ENCODE peak calls at places on chromosomes 1 and 21, in five cellular contexts. One of them, this sample, is unnamed.

GRCh38 chr1:84121360-84121759 is 22.7 kb upstream of the PRKACB start:
- DNase-seq in lung: no peak
- DNase-seq in LoVo: no peak
- DNase-seq in stimulated activated CD8-positive, alpha-beta memory T cell treated with anti-CD3 and anti-CD28 coated beads, Interleukin-2, amount 100 ng/mL, for 48 hours: no peak
- DNase-seq in T-helper 17 cell: no peak
- DNase-seq in this sample: no peak

GRCh38 chr1:240401721-240402120 is 210.2 kb downstream of the GREM2 start:
- DNase-seq in lung: no peak
- DNase-seq in LoVo: no peak
- DNase-seq in stimulated activated CD8-positive, alpha-beta memory T cell treated with anti-CD3 and anti-CD28 coated beads, Interleukin-2, amount 100 ng/mL, for 48 hours: no peak
- DNase-seq in T-helper 17 cell: no peak
- DNase-seq in this sample: no peak

GRCh38 chr21:46062471-46063211 is 35.3 kb upstream of the COL6A2 start:
- DNase-seq in lung: no peak
- DNase-seq in LoVo: no peak
- DNase-seq in stimulated activated CD8-positive, alpha-beta memory T cell treated with anti-CD3 and anti-CD28 coated beads, Interleukin-2, amount 100 ng/mL, for 48 hours: no peak
- DNase-seq in T-helper 17 cell: no peak
- DNase-seq in this sample: no peak

GRCh38 chr1:19922015-19922688 is 1.3 kb downstream of the PLA2G2E start:
- DNase-seq in lung: no peak
- DNase-seq in LoVo: peak; percentile 35
- DNase-seq in stimulated activated CD8-positive, alpha-beta memory T cell treated with anti-CD3 and anti-CD28 coated beads, Interleukin-2, amount 100 ng/mL, for 48 hours: no peak
- DNase-seq in T-helper 17 cell: no peak
- DNase-seq in this sample: no peak

GRCh38 chr1:156623946-156624813 is 5.0 kb downstream of the HAPLN2 start:
- DNase-seq in lung: no peak
- DNase-seq in LoVo: no peak
- DNase-seq in stimulated activated CD8-positive, alpha-beta memory T cell treated with anti-CD3 and anti-CD28 coated beads, Interleukin-2, amount 100 ng/mL, for 48 hours: peak; percentile 40
- DNase-seq in T-helper 17 cell: peak; percentile 30
- DNase-seq in this sample: peak; percentile 61

GRCh38 chr1:47934243-47934805 is 62.9 kb downstream of the TRABD2B start:
- DNase-seq in lung: peak; percentile 51
- DNase-seq in LoVo: no peak
- DNase-seq in stimulated activated CD8-positive, alpha-beta memory T cell treated with anti-CD3 and anti-CD28 coated beads, Interleukin-2, amount 100 ng/mL, for 48 hours: no peak
- DNase-seq in T-helper 17 cell: no peak
- DNase-seq in this sample: no peak

GRCh38 chr1:24384251-24385090 is 29.1 kb downstream of the STPG1 start:
- DNase-seq in lung: peak; percentile 58
- DNase-seq in LoVo: peak; percentile 63
- DNase-seq in stimulated activated CD8-positive, alpha-beta memory T cell treated with anti-CD3 and anti-CD28 coated beads, Interleukin-2, amount 100 ng/mL, for 48 hours: peak; percentile 41
- DNase-seq in T-helper 17 cell: no peak
- DNase-seq in this sample: peak; percentile 70

GRCh38 chr1:27299385-27300252 is 22.3 kb upstream of the TMEM222 start:
- DNase-seq in lung: peak; percentile 36
- DNase-seq in LoVo: no peak
- DNase-seq in stimulated activated CD8-positive, alpha-beta memory T cell treated with anti-CD3 and anti-CD28 coated beads, Interleukin-2, amount 100 ng/mL, for 48 hours: no peak
- DNase-seq in T-helper 17 cell: no peak
- DNase-seq in this sample: no peak

GRCh38 chr1:244341455-244342450 is 110.0 kb downstream of the ADSS2 start:
- DNase-seq in lung: peak; percentile 31
- DNase-seq in LoVo: no peak
- DNase-seq in stimulated activated CD8-positive, alpha-beta memory T cell treated with anti-CD3 and anti-CD28 coated beads, Interleukin-2, amount 100 ng/mL, for 48 hours: no peak
- DNase-seq in T-helper 17 cell: no peak
- DNase-seq in this sample: peak; percentile 18

GRCh38 chr1:7026188-7026587 is 240.9 kb downstream of the CAMTA1 start:
- DNase-seq in lung: no peak
- DNase-seq in LoVo: no peak
- DNase-seq in stimulated activated CD8-positive, alpha-beta memory T cell treated with anti-CD3 and anti-CD28 coated beads, Interleukin-2, amount 100 ng/mL, for 48 hours: no peak
- DNase-seq in T-helper 17 cell: no peak
- DNase-seq in this sample: no peak

GRCh38 chr1:78032964-78033796 is 12.6 kb upstream of the GIPC2 start:
- DNase-seq in lung: no peak
- DNase-seq in LoVo: no peak
- DNase-seq in stimulated activated CD8-positive, alpha-beta memory T cell treated with anti-CD3 and anti-CD28 coated beads, Interleukin-2, amount 100 ng/mL, for 48 hours: no peak
- DNase-seq in T-helper 17 cell: no peak
- DNase-seq in this sample: no peak

GRCh38 chr1:11887666-11888007 is 28.9 kb upstream of the NPPB start:
- DNase-seq in lung: no peak
- DNase-seq in LoVo: no peak
- DNase-seq in stimulated activated CD8-positive, alpha-beta memory T cell treated with anti-CD3 and anti-CD28 coated beads, Interleukin-2, amount 100 ng/mL, for 48 hours: no peak
- DNase-seq in T-helper 17 cell: no peak
- DNase-seq in this sample: no peak

GRCh38 chr1:40438391-40439015 is 11.8 kb upstream of the ZFP69B start:
- DNase-seq in lung: no peak
- DNase-seq in LoVo: peak; percentile 24
- DNase-seq in stimulated activated CD8-positive, alpha-beta memory T cell treated with anti-CD3 and anti-CD28 coated beads, Interleukin-2, amount 100 ng/mL, for 48 hours: no peak
- DNase-seq in T-helper 17 cell: no peak
- DNase-seq in this sample: no peak

GRCh38 chr1:46444466-46444865 is 45.2 kb upstream of the DMBX1 start:
- DNase-seq in lung: no peak
- DNase-seq in LoVo: no peak
- DNase-seq in stimulated activated CD8-positive, alpha-beta memory T cell treated with anti-CD3 and anti-CD28 coated beads, Interleukin-2, amount 100 ng/mL, for 48 hours: no peak
- DNase-seq in T-helper 17 cell: no peak
- DNase-seq in this sample: no peak

GRCh38 chr1:14765773-14766172 is 167.3 kb downstream of the KAZN start:
- DNase-seq in lung: no peak
- DNase-seq in LoVo: peak; percentile 50
- DNase-seq in stimulated activated CD8-positive, alpha-beta memory T cell treated with anti-CD3 and anti-CD28 coated beads, Interleukin-2, amount 100 ng/mL, for 48 hours: no peak
- DNase-seq in T-helper 17 cell: no peak
- DNase-seq in this sample: no peak

GRCh38 chr1:208007938-208008342 is 97.0 kb upstream of the CD34 start:
- DNase-seq in lung: no peak
- DNase-seq in LoVo: no peak
- DNase-seq in stimulated activated CD8-positive, alpha-beta memory T cell treated with anti-CD3 and anti-CD28 coated beads, Interleukin-2, amount 100 ng/mL, for 48 hours: no peak
- DNase-seq in T-helper 17 cell: no peak
- DNase-seq in this sample: no peak

GRCh38 chr1:71001627-71002026 is 46.0 kb downstream of the PTGER3 start:
- DNase-seq in lung: no peak
- DNase-seq in LoVo: no peak
- DNase-seq in stimulated activated CD8-positive, alpha-beta memory T cell treated with anti-CD3 and anti-CD28 coated beads, Interleukin-2, amount 100 ng/mL, for 48 hours: no peak
- DNase-seq in T-helper 17 cell: no peak
- DNase-seq in this sample: no peak

GRCh38 chr1:229295745-229296144 is 24.8 kb downstream of the RAB4A start:
- DNase-seq in lung: no peak
- DNase-seq in LoVo: no peak
- DNase-seq in stimulated activated CD8-positive, alpha-beta memory T cell treated with anti-CD3 and anti-CD28 coated beads, Interleukin-2, amount 100 ng/mL, for 48 hours: no peak
- DNase-seq in T-helper 17 cell: no peak
- DNase-seq in this sample: no peak

GRCh38 chr1:65266501-65266900 is 42.8 kb upstream of the DNAJC6 start:
- DNase-seq in lung: no peak
- DNase-seq in LoVo: no peak
- DNase-seq in stimulated activated CD8-positive, alpha-beta memory T cell treated with anti-CD3 and anti-CD28 coated beads, Interleukin-2, amount 100 ng/mL, for 48 hours: no peak
- DNase-seq in T-helper 17 cell: no peak
- DNase-seq in this sample: no peak

This sample was measured in activated CD4-positive, alpha-beta T cell treated with anti-CD3 and anti-CD28 coated beads for 48 hours.